ENCODE peak calls at places on chromosome 20, in four cellular contexts. One of them, this sample, is unnamed.

GRCh38 chr20:44886276-44886671 is 769 bp downstream of the YWHAB start:
- DNase-seq in lung microvascular endothelial cell: no peak
- DNase-seq in activated CD8-positive, alpha-beta memory T cell treated with anti-CD3 and anti-CD28 coated beads for 24 hours: no peak
- DNase-seq in progenitor cell of endocrine pancreas: no peak
- DNase-seq in this sample: peak; percentile 5

GRCh38 chr20:45860573-45861011 is 3.2 kb downstream of the ZSWIM3 start:
- DNase-seq in lung microvascular endothelial cell: no peak
- DNase-seq in progenitor cell of endocrine pancreas: no peak
- DNase-seq in activated CD8-positive, alpha-beta memory T cell treated with anti-CD3 and anti-CD28 coated beads for 24 hours: no peak
- DNase-seq in this sample: peak; percentile 25

GRCh38 chr20:51871943-51872342 is 69.6 kb upstream of the SALL4 start:
- DNase-seq in lung microvascular endothelial cell: no peak
- DNase-seq in activated CD8-positive, alpha-beta memory T cell treated with anti-CD3 and anti-CD28 coated beads for 24 hours: no peak
- DNase-seq in progenitor cell of endocrine pancreas: no peak
- DNase-seq in this sample: no peak

GRCh38 chr20:32637311-32637710 is 36.4 kb downstream of the C20orf203 start:
- DNase-seq in activated CD8-positive, alpha-beta memory T cell treated with anti-CD3 and anti-CD28 coated beads for 24 hours: no peak
- DNase-seq in progenitor cell of endocrine pancreas: no peak
- DNase-seq in lung microvascular endothelial cell: no peak
- DNase-seq in this sample: no peak

GRCh38 chr20:50788045-50788867 is 6.6 kb upstream of the BCAS4 start:
- DNase-seq in activated CD8-positive, alpha-beta memory T cell treated with anti-CD3 and anti-CD28 coated beads for 24 hours: no peak
- DNase-seq in progenitor cell of endocrine pancreas: no peak
- DNase-seq in lung microvascular endothelial cell: peak; percentile 20
- DNase-seq in this sample: peak; percentile 74

GRCh38 chr20:47607208-47607613 is 105.5 kb downstream of the NCOA3 start:
- DNase-seq in progenitor cell of endocrine pancreas: no peak
- DNase-seq in lung microvascular endothelial cell: no peak
- DNase-seq in activated CD8-positive, alpha-beta memory T cell treated with anti-CD3 and anti-CD28 coated beads for 24 hours: no peak
- DNase-seq in this sample: peak; percentile 35

GRCh38 chr20:23609486-23610109 is 3.9 kb upstream of the CST9 start:
- DNase-seq in progenitor cell of endocrine pancreas: no peak
- DNase-seq in activated CD8-positive, alpha-beta memory T cell treated with anti-CD3 and anti-CD28 coated beads for 24 hours: no peak
- DNase-seq in lung microvascular endothelial cell: no peak
- DNase-seq in this sample: no peak

GRCh38 chr20:52190437-52191131 is 995 bp downstream of the ZFP64 start:
- DNase-seq in progenitor cell of endocrine pancreas: no peak
- DNase-seq in activated CD8-positive, alpha-beta memory T cell treated with anti-CD3 and anti-CD28 coated beads for 24 hours: peak; percentile 72
- DNase-seq in lung microvascular endothelial cell: peak; percentile 33
- DNase-seq in this sample: peak; percentile 45

GRCh38 chr20:835220-836045 is 1.9 kb downstream of the FAM110A start:
- DNase-seq in activated CD8-positive, alpha-beta memory T cell treated with anti-CD3 and anti-CD28 coated beads for 24 hours: peak; percentile 66
- DNase-seq in progenitor cell of endocrine pancreas: no peak
- DNase-seq in lung microvascular endothelial cell: no peak
- DNase-seq in this sample: no peak

GRCh38 chr20:45337367-45338120 is 10.7 kb downstream of the SDC4 start:
- DNase-seq in lung microvascular endothelial cell: peak; percentile 32
- DNase-seq in progenitor cell of endocrine pancreas: no peak
- DNase-seq in activated CD8-positive, alpha-beta memory T cell treated with anti-CD3 and anti-CD28 coated beads for 24 hours: no peak
- DNase-seq in this sample: peak; percentile 81

GRCh38 chr20:63957004-63957689 is 931 bp upstream of the UCKL1 start:
- DNase-seq in progenitor cell of endocrine pancreas: peak; percentile 49
- DNase-seq in activated CD8-positive, alpha-beta memory T cell treated with anti-CD3 and anti-CD28 coated beads for 24 hours: peak; percentile 90
- DNase-seq in lung microvascular endothelial cell: peak; percentile 77
- DNase-seq in this sample: peak; percentile 78

GRCh38 chr20:53084408-53084997 is 112.3 kb downstream of the TSHZ2 start:
- DNase-seq in progenitor cell of endocrine pancreas: no peak
- DNase-seq in lung microvascular endothelial cell: no peak
- DNase-seq in activated CD8-positive, alpha-beta memory T cell treated with anti-CD3 and anti-CD28 coated beads for 24 hours: no peak
- DNase-seq in this sample: no peak

GRCh38 chr20:62704341-62704948 is 4.2 kb upstream of the NTSR1 start:
- DNase-seq in lung microvascular endothelial cell: peak; percentile 92
- DNase-seq in progenitor cell of endocrine pancreas: no peak
- DNase-seq in activated CD8-positive, alpha-beta memory T cell treated with anti-CD3 and anti-CD28 coated beads for 24 hours: no peak
- DNase-seq in this sample: peak; percentile 99

GRCh38 chr20:57272883-57273282 is 6.4 kb upstream of the BMP7 start:
- DNase-seq in progenitor cell of endocrine pancreas: no peak
- DNase-seq in lung microvascular endothelial cell: no peak
- DNase-seq in activated CD8-positive, alpha-beta memory T cell treated with anti-CD3 and anti-CD28 coated beads for 24 hours: no peak
- DNase-seq in this sample: no peak

GRCh38 chr20:25750765-25751696 is 54.4 kb upstream of the ZNF337 start:
- DNase-seq in activated CD8-positive, alpha-beta memory T cell treated with anti-CD3 and anti-CD28 coated beads for 24 hours: peak; percentile 69
- DNase-seq in progenitor cell of endocrine pancreas: no peak
- DNase-seq in lung microvascular endothelial cell: peak; percentile 55
- DNase-seq in this sample: no peak

GRCh38 chr20:50213531-50214106 is 23.0 kb downstream of the CEBPB start:
- DNase-seq in lung microvascular endothelial cell: no peak
- DNase-seq in activated CD8-positive, alpha-beta memory T cell treated with anti-CD3 and anti-CD28 coated beads for 24 hours: no peak
- DNase-seq in progenitor cell of endocrine pancreas: no peak
- DNase-seq in this sample: no peak

GRCh38 chr20:52766645-52767435 is 205.3 kb upstream of the TSHZ2 start:
- DNase-seq in progenitor cell of endocrine pancreas: no peak
- DNase-seq in activated CD8-positive, alpha-beta memory T cell treated with anti-CD3 and anti-CD28 coated beads for 24 hours: no peak
- DNase-seq in lung microvascular endothelial cell: no peak
- DNase-seq in this sample: no peak

GRCh38 chr20:46132705-46133120 is 14.6 kb downstream of the CD40 start:
- DNase-seq in progenitor cell of endocrine pancreas: peak; percentile 63
- DNase-seq in activated CD8-positive, alpha-beta memory T cell treated with anti-CD3 and anti-CD28 coated beads for 24 hours: peak; percentile 82
- DNase-seq in lung microvascular endothelial cell: peak; percentile 67
- DNase-seq in this sample: peak; percentile 46